ENCODE peak calls at places on chromosomes 16 and 17, in nine cellular contexts. I is naive thymus-derived CD4-positive, alpha-beta T cell; R is SK-N-SH; F is fibroblast of lung; K is Peyer's patch; B is aorta; Q is neuronal stem cell; S is Caco-2; N is ovary. D is an unnamed sample.
A peak's percentile ranks its signal among the peaks of the same experiment; 100 is the strongest.

GRCh38 chr17:42698736-42699414 is 16.5 kb downstream of the CNTNAP1 start:
- DNase-seq in S (peak; percentile 33), Q (no peak), I (no peak), B (peak; percentile 56), K (no peak), N (peak; percentile 86), F (peak; percentile 75), R (peak; percentile 32), D (no peak)

GRCh38 chr17:5467416-5467815 is 1.4 kb downstream of the DHX33 start:
- DNase-seq in R (peak; percentile 54), Q (no peak), N (no peak), S (no peak), K (no peak), I (no peak), B (no peak), F (peak; percentile 1), D (no peak)

GRCh38 chr17:1111599-1112443 is 68.0 kb downstream of the ABR start:
- DNase-seq in R (peak; percentile 50), S (no peak), Q (no peak), N (no peak), K (no peak), F (no peak), B (peak; percentile 81), I (no peak), D (no peak)

GRCh38 chr17:66200685-66201092 is 8.8 kb upstream of the CEP112 start:
- DNase-seq in Q (peak; percentile 54), S (peak; percentile 79), F (peak; percentile 80), K (peak; percentile 70), N (no peak), B (no peak), I (peak; percentile 20), R (peak; percentile 75), D (peak; percentile 48)

GRCh38 chr16:89893642-89894548 is 20.5 kb downstream of the TCF25 start:
- DNase-seq in S (no peak), B (no peak), I (no peak), R (no peak), F (no peak), Q (no peak), N (no peak), K (no peak), D (no peak)

GRCh38 chr17:68277807-68278206 is 13.1 kb downstream of the SLC16A6 start:
- DNase-seq in N (no peak), S (no peak), Q (no peak), R (no peak), I (no peak), B (no peak), F (no peak), K (no peak), D (no peak)

GRCh38 chr16:67653131-67654068 is 6.7 kb downstream of the ACD start:
- DNase-seq in S (peak; percentile 38), B (peak; percentile 35), I (no peak), N (no peak), R (peak; percentile 89), F (peak; percentile 17), Q (no peak), K (no peak), D (no peak)

GRCh38 chr16:64773638-64774037 is 348.2 kb downstream of the CDH11 start:
- DNase-seq in B (no peak), Q (no peak), R (peak; percentile 22), N (no peak), S (no peak), K (no peak), I (no peak), F (no peak), D (no peak)

GRCh38 chr17:57543230-57543629 is 201.9 kb downstream of the CCDC182 start:
- DNase-seq in B (no peak), S (no peak), K (no peak), Q (no peak), N (no peak), R (no peak), F (no peak), I (no peak), D (no peak)

GRCh38 chr16:69013991-69014390 is 91.5 kb upstream of the HAS3 start:
- DNase-seq in N (no peak), K (no peak), I (no peak), Q (no peak), S (no peak), B (no peak), R (no peak), F (peak; percentile 42), D (no peak)

GRCh38 chr17:3738562-3739295 is 15.0 kb downstream of the HASPIN start:
- DNase-seq in F (peak; percentile 37), S (no peak), Q (no peak), N (no peak), K (peak; percentile 89), I (peak; percentile 59), R (no peak), B (no peak), D (no peak)

GRCh38 chr17:41781404-41782110 is 5.0 kb downstream of the JUP start:
- DNase-seq in B (no peak), K (no peak), F (no peak), Q (no peak), S (no peak), I (no peak), N (no peak), R (no peak), D (no peak)

GRCh38 chr17:74870512-74870911 is 2.3 kb downstream of the FDXR start:
- DNase-seq in N (peak; percentile 95), I (no peak), B (no peak), K (no peak), R (no peak), Q (no peak), S (no peak), F (peak; percentile 63), D (no peak)

GRCh38 chr17:79559111-79559887 is 51.6 kb downstream of the RBFOX3 start:
- DNase-seq in R (no peak), N (no peak), I (no peak), Q (no peak), B (no peak), K (no peak), F (no peak), S (no peak), D (no peak)
- H3K4me1 ChIP-seq in R (peaks cover 17% of the 10 kb centered on the region), N (no peaks in the 10 kb centered on the region), I (no peaks in the 10 kb centered on the region), Q (peaks cover 12% of the 10 kb centered on the region), B (no peaks in the 10 kb centered on the region), K (no peaks in the 10 kb centered on the region), F (no peaks in the 10 kb centered on the region), S (no peaks in the 10 kb centered on the region), D (no peaks in the 10 kb centered on the region)

GRCh38 chr17:75876938-75877751 is 1.2 kb downstream of the TRIM47 start:
- DNase-seq in R (peak; percentile 62), I (no peak), S (peak; percentile 46), K (peak; percentile 89), Q (no peak), F (peak; percentile 93), N (peak; percentile 96), B (peak; percentile 96), D (no peak)
- H3K4me1 ChIP-seq in R (peaks cover 36% of the 10 kb centered on the region), I (peaks cover 30% of the 10 kb centered on the region), S (peaks cover 22% of the 10 kb centered on the region), K (peaks cover 34% of the 10 kb centered on the region), Q (peaks cover 5% of the 10 kb centered on the region), F (peaks cover 27% of the 10 kb centered on the region), N (peaks cover 23% of the 10 kb centered on the region), B (no peaks in the 10 kb centered on the region), D (peaks cover 15% of the 10 kb centered on the region)

DNA sequence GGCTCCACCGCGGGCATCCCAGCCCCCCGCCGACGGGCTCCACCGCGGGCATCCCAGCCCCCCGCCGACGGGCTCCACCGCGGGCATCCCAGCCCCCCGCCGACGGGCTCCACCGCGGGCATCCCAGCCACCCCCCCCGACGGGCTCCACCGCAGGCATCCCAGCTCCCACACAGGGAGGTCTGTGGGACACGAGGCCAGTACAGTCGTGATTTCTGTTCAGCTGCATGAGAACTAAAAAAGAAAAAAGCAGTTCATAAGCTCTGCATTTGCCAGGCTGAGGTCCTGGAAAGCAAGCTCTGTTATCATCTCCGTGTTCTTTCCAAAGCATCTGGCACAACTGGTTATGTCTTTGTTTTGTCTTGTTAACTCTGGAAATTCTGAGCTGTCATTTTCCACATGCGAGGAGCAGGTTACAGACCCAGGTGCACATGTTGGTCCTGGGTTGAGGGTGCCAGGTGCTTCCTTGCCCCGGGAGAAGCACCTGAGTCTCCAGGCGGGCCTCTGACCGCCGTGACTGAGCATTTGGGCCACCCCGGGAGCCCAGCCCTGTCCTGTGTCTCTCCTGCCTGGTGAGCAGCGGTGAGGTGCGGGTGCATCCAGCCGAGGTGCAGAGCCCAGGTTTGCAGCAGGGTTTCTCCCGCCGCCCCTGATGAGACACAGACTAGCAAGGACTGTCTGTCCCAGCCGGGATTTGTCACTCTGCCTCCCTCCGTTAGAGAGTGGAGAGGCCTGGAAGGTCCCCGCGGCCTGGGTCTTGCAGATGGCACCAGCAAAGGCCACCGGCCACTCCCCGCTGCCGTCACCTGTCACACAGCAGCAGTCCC is 9.9 kb upstream of the WFIKKN1 start:
- DNase-seq in B (no peak), S (no peak), Q (no peak), I (no peak), R (peak; percentile 39), N (no peak), K (no peak), F (no peak), D (no peak)
- H3K4me1 ChIP-seq in B (no peaks in the 10 kb centered on the region), S (no peaks in the 10 kb centered on the region), Q (peaks cover 7% of the 10 kb centered on the region), I (no peaks in the 10 kb centered on the region), R (peaks cover 13% of the 10 kb centered on the region), N (peaks cover 2% of the 10 kb centered on the region), K (no peaks in the 10 kb centered on the region), F (peaks cover 6% of the 10 kb centered on the region), D (no peaks in the 10 kb centered on the region)

GRCh38 chr16:23057013-23057596 is 92.1 kb downstream of the USP31 start:
- DNase-seq in I (no peak), Q (no peak), R (no peak), K (no peak), F (no peak), S (no peak), B (no peak), N (no peak), D (no peak)
- H3K4me1 ChIP-seq in I (no peaks in the 10 kb centered on the region), Q (peaks cover 12% of the 10 kb centered on the region), R (peaks cover 2% of the 10 kb centered on the region), K (no peaks in the 10 kb centered on the region), F (no peaks in the 10 kb centered on the region), S (no peaks in the 10 kb centered on the region), B (no peaks in the 10 kb centered on the region), N (no peaks in the 10 kb centered on the region), D (no peaks in the 10 kb centered on the region)

D was measured in HAP-1.